ENCODE peak calls at places on chromosome 21, in five cellular contexts. R, Z, I, X and N are unnamed samples.

GRCh38 chr21:37257526-37257966 is 9.6 kb downstream of the VPS26C start:
- DNase-seq in I (no peak), X (peak), Z (no peak), R (peak), N (peak)

GRCh38 chr21:36504067-36505058 is 24.4 kb upstream of the CLDN14 start:
- DNase-seq in R (no peak), I (no peak), Z (peak), X (no peak), N (no peak)

GRCh38 chr21:15751561-15751960 is 21.8 kb downstream of the USP25 start:
- DNase-seq in I (no peak), X (no peak), Z (no peak), R (no peak), N (no peak)

GRCh38 chr21:44686843-44687561 is 5.0 kb upstream of the KRTAP12-1 start:
- DNase-seq in I (no peak), R (no peak), X (no peak), Z (no peak), N (peak)

GRCh38 chr21:42245348-42246185 is 26.6 kb downstream of the ABCG1 start:
- DNase-seq in I (no peak), X (peak), R (no peak), Z (no peak), N (no peak)

GRCh38 chr21:27582946-27583270 is 616.0 kb upstream of the ADAMTS5 start:
- DNase-seq in I (no peak), X (no peak), R (no peak), Z (no peak), N (no peak)

GRCh38 chr21:27841084-27841483 is 874.2 kb upstream of the ADAMTS5 start:
- DNase-seq in R (no peak), X (no peak), Z (no peak), I (no peak), N (no peak)

GRCh38 chr21:28487455-28488070 is 505.1 kb downstream of the LTN1 start:
- DNase-seq in Z (no peak), R (no peak), X (no peak), I (no peak), N (no peak)

GRCh38 chr21:44849616-44850130 is 23.8 kb downstream of the PTTG1IP start:
- DNase-seq in Z (no peak), I (no peak), X (no peak), R (no peak), N (no peak)

GRCh38 chr21:23531444-23531843 is 2075.8 kb downstream of the MRPL39 start:
- DNase-seq in X (no peak), Z (no peak), R (no peak), I (no peak), N (no peak)

GRCh38 chr21:36124395-36124794 is 10.5 kb upstream of the CBR3 start:
- DNase-seq in R (no peak), X (no peak), Z (no peak), I (no peak), N (no peak)

GRCh38 chr21:36436829-36437744 is 42.8 kb downstream of the CLDN14 start:
- DNase-seq in R (no peak), Z (no peak), I (no peak), X (no peak), N (no peak)

GRCh38 chr21:16713331-16714114 is 799.3 kb upstream of the CXADR start:
- DNase-seq in I (no peak), Z (no peak), R (no peak), X (no peak), N (no peak)

GRCh38 chr21:14864211-14865021 is 200.4 kb downstream of the NRIP1 start:
- DNase-seq in R (peak), I (no peak), X (peak), Z (peak), N (no peak)

GRCh38 chr21:45041351-45041805 is 33.0 kb upstream of the ADARB1 start:
- DNase-seq in Z (no peak), I (no peak), X (peak), R (no peak), N (peak)

GRCh38 chr21:44999428-44999971 is 59.7 kb downstream of the SLX9 start:
- DNase-seq in R (peak), I (no peak), Z (no peak), X (peak), N (no peak)

GRCh38 chr21:24014381-24014780 is 1592.9 kb downstream of the MRPL39 start:
- DNase-seq in I (no peak), Z (no peak), X (no peak), R (no peak), N (no peak)

GRCh38 chr21:45033791-45034555 is 40.4 kb upstream of the ADARB1 start:
- DNase-seq in Z (no peak), I (no peak), R (peak), X (no peak), N (no peak)

GRCh38 chr21:25461730-25462129 is 145.6 kb downstream of the MRPL39 start:
- DNase-seq in R (no peak), X (no peak), Z (no peak), I (no peak), N (no peak)

GRCh38 chr21:44653656-44654575 is 543 bp downstream of the KRTAP12-4 start:
- DNase-seq in R (no peak), X (no peak), Z (no peak), I (no peak), N (peak)

GRCh38 chr21:34797202-34797527 is 128.4 kb downstream of the CLIC6 start:
- DNase-seq in I (no peak), X (no peak), R (no peak), Z (no peak), N (no peak)

GRCh38 chr21:34793471-34793870 is 124.7 kb downstream of the CLIC6 start:
- DNase-seq in R (no peak), I (no peak), Z (no peak), X (no peak), N (peak)

GRCh38 chr21:34796518-34797201 is 127.9 kb downstream of the CLIC6 start:
- DNase-seq in X (no peak), I (no peak), Z (no peak), R (no peak), N (no peak)

GRCh38 chr21:34794686-34795085 is 125.9 kb downstream of the CLIC6 start:
- DNase-seq in Z (no peak), X (no peak), I (no peak), R (no peak), N (peak)

GRCh38 chr21:34795152-34796141 is 126.7 kb downstream of the CLIC6 start:
- DNase-seq in X (no peak), Z (no peak), R (peak), I (no peak), N (no peak)
- TF ChIP-seq CTCF in X (no peak), Z (no peak), R (peak), I (no peak), N (no peak)

DNA sequence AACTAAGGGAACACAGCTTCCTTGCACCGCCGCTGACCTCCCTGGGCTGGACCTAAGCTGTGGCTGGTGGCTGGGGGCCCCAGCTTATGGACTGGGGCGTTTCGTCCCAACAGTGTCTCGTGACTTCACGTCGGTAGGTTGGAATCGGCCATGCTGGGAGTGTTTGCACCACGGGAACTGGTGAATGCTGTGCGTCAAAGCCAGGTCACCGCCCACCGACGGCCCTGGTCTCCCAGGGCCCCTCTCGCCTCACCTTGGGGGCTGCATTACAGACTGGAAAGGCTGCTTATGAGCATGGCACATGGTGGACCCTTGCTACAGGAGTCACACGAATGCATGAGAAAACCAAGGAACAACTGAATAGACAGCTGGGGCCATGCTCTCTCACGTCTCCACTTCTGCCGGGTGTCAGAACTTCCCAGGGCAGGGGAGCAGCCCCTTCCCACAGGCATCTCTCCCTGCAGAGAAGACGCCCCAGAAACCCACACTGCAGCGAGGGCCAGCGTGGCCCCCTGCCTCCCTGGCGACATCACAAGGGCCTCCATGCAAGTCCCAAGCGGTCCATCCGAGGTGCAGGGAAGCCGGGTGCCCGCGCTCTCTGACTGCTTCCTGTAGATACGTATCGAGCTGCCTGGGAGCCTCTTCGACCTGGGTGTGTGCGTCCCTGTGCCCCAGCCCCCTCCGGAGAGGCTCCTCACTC is 81.7 kb downstream of the SIK1 start:
- DNase-seq in Z (no peak), I (no peak), X (no peak), R (no peak), N (no peak)
- H3K4me3 ChIP-seq in Z (no peak), I (no peak), X (no peak), R (no peak), N (no peak)

GRCh38 chr21:39096754-39097153 is 86.5 kb downstream of the PSMG1 start:
- DNase-seq in X (no peak), I (no peak), Z (no peak), R (no peak), N (no peak)
- TF ChIP-seq CTCF in X (no peak), I (peak), Z (no peak), R (no peak), N (no peak)

GRCh38 chr21:46295996-46296752 is 10.0 kb downstream of the YBEY start:
- DNase-seq in X (peak), R (peak), I (no peak), Z (no peak), N (peak)
- H3K4me3 ChIP-seq in X (peak), R (no peak), I (no peak), Z (no peak), N (no peak)

GRCh38 chr21:20572582-20572981 is 425.6 kb upstream of the NCAM2 start:
- DNase-seq in Z (no peak), X (no peak), I (no peak), R (no peak), N (no peak)

DNA sequence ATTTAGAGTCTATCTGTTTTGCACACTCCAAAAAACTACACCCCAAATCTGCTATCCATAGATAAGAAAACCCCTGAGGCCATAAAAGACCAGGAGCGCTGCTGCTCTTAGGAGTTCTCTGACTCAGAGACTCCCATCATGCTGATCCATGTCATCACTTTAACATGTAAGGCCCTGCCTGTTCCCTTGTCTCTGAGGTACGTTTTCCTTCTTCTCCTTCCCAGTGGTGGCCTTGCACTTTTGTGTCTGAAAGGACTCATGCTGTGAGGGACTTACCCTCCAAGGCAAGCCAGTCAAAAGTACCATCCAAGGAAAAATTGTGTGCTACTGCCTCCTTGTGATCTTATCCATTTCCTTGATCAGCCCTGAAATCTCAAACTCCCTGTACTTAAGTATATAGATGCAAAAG is 427.4 kb upstream of the NCAM2 start:
- DNase-seq in X (no peak), R (no peak), I (no peak), Z (no peak), N (no peak)
- TF ChIP-seq CTCF in X (no peak), R (no peak), I (no peak), Z (no peak), N (no peak)